ENCODE peak calls at places on chromosome 6, in nine cellular contexts. N is adipocyte, R is Caco-2, T is heart left ventricle, C is stomach, Q is lower lobe of right lung, U is DND-41, B is endodermal cell, O is BE2C. H is an unnamed sample. For H3K27me3, the result is how much of the 10 kb centered on the place peaks cover.

GRCh38 chr6:145587342-145587741 is 148.0 kb downstream of the EPM2A start:
- DNase-seq in C (no peak), R (no peak), N (no peak), T (no peak), O (no peak), B (no peak), Q (no peak), U (no peak), H (no peak)

GRCh38 chr6:73630401-73630800 is 23.4 kb downstream of the SLC17A5 start:
- DNase-seq in B (no peak), Q (no peak), T (no peak), U (no peak), N (no peak), O (no peak), C (no peak), R (no peak), H (no peak)

GRCh38 chr6:110542311-110543024 is 66.1 kb upstream of the SLC22A16 start:
- DNase-seq in Q (no peak), N (peak), T (peak), C (no peak), B (no peak), O (peak), R (no peak), U (no peak), H (no peak)

GRCh38 chr6:45448417-45449389 is 71.0 kb upstream of the SUPT3H start:
- DNase-seq in B (no peak), U (no peak), R (no peak), T (no peak), C (no peak), Q (no peak), O (no peak), N (no peak), H (no peak)

GRCh38 chr6:169204167-169204566 is 49.5 kb downstream of the THBS2 start:
- DNase-seq in N (no peak), T (no peak), R (no peak), Q (no peak), O (no peak), B (no peak), C (no peak), U (no peak), H (no peak)

GRCh38 chr6:119526609-119527605 is 177.3 kb upstream of the MAN1A1 start:
- DNase-seq in Q (no peak), N (no peak), C (no peak), B (no peak), O (no peak), U (no peak), R (no peak), T (no peak), H (no peak)

GRCh38 chr6:14717307-14717706 is 528.6 kb upstream of the JARID2 start:
- DNase-seq in O (no peak), N (no peak), B (peak), C (no peak), T (no peak), U (no peak), Q (no peak), R (no peak), H (no peak)

GRCh38 chr6:130900913-130901312 is 73.7 kb downstream of the SMLR1 start:
- DNase-seq in O (no peak), R (no peak), T (peak), B (no peak), U (no peak), N (peak), Q (no peak), C (no peak), H (peak)

GRCh38 chr6:79184086-79184485 is 50.4 kb downstream of the HMGN3 start:
- DNase-seq in U (no peak), O (no peak), R (no peak), B (no peak), T (no peak), Q (no peak), N (no peak), C (no peak), H (no peak)

GRCh38 chr6:138682722-138683521 is 90.6 kb upstream of the CCDC28A start:
- DNase-seq in N (peak), T (no peak), B (no peak), O (no peak), U (no peak), R (no peak), Q (no peak), C (no peak), H (no peak)

GRCh38 chr6:160430203-160430602 is 82.0 kb downstream of the SLC22A3 start:
- DNase-seq in C (no peak), N (peak), O (no peak), R (no peak), Q (no peak), T (no peak), U (no peak), B (no peak), H (no peak)

GRCh38 chr6:159512571-159512970 is 180.5 kb downstream of the SOD2 start:
- DNase-seq in O (no peak), R (no peak), Q (no peak), T (no peak), N (no peak), B (no peak), C (no peak), U (no peak), H (no peak)

GRCh38 chr6:16413399-16413798 is 175.0 kb downstream of the GMPR start:
- DNase-seq in N (no peak), Q (no peak), O (no peak), U (no peak), T (no peak), R (no peak), C (no peak), B (no peak), H (no peak)
- H3K4me3 ChIP-seq in N (no peak), Q (no peak), O (no peak), U (no peak), T (no peak), R (no peak), C (no peak), B (no peak), H (no peak)

GRCh38 chr6:44284119-44284518 is 13.9 kb downstream of the TMEM151B start:
- DNase-seq in O (no peak), T (no peak), U (no peak), Q (no peak), B (no peak), N (no peak), R (no peak), C (no peak), H (no peak)
- H3K27me3 ChIP-seq in O (under half), T (under half), U (under half), Q (under half), B (half or more), N (half or more), R (under half), C (under half), H (under half)

DNA sequence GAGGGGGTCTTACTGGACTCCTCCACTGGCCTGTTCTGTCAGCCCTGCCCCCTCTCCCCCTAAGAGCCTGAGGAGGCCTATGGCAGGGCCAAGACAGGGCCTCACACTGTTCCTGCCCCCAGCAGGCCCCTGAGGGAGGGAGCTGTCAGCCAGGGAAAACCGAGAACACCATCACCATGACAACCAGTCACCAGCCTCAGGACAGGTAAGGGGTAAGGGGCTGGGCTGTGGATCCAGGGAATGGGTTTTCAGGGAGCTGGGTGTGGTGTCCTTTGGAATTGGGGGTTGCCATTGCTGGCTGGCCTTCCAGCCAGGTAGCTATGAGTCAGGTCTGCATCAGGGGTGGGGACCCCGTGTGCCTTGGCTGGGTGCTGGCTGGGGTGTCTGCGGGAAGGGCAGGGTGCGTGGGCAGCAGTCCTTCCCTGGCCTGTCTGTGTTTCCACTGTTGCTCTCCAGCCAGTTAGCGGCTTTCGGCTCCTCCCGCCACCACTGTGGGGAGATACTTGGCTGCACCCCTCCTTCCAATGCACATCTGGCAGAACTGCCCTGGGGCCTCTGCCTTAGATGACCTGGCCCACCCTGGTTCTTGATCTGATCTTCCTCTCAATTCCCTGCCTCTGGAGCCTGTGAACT is 3.9 kb downstream of the SLC29A1 start:
- DNase-seq in N (no peak), O (no peak), B (peak), Q (no peak), T (peak), C (no peak), R (no peak), U (no peak), H (no peak)
- H3K4me3 ChIP-seq in N (no peak), O (peak), B (no peak), Q (no peak), T (no peak), C (peak), R (no peak), U (no peak), H (no peak)

DNA sequence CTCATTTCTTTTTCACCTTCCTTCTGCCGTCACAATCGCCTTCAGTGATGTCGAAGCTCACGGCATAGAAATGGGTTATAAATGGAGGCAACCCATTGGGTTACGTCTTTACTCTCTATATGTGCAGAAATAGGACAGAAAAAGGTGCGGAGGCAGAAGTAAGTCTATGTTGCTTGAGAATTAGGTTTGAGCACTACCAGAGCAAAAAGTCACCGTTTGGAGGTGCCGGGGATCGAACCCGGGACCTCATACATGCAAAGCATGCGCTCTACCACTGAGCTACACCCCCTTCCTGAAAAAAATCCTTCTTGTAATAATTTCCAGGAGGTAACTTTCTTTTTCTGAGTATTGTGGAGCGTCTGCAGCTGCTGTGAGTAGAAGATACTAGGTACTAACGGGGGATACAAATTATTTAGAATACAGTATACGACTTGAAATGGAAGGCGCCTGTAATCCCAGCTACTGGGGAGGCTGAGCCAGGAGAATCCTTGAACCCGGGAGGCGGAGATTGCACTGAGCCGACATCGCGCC is 134.2 kb downstream of the TRIM27 start:
- DNase-seq in O (peak), N (peak), B (peak), Q (no peak), R (peak), C (no peak), U (peak), T (no peak), H (no peak)
- H3K27me3 ChIP-seq in O (under half), N (under half), B (half or more), Q (half or more), R (under half), C (under half), U (under half), T (half or more), H (under half)

DNA sequence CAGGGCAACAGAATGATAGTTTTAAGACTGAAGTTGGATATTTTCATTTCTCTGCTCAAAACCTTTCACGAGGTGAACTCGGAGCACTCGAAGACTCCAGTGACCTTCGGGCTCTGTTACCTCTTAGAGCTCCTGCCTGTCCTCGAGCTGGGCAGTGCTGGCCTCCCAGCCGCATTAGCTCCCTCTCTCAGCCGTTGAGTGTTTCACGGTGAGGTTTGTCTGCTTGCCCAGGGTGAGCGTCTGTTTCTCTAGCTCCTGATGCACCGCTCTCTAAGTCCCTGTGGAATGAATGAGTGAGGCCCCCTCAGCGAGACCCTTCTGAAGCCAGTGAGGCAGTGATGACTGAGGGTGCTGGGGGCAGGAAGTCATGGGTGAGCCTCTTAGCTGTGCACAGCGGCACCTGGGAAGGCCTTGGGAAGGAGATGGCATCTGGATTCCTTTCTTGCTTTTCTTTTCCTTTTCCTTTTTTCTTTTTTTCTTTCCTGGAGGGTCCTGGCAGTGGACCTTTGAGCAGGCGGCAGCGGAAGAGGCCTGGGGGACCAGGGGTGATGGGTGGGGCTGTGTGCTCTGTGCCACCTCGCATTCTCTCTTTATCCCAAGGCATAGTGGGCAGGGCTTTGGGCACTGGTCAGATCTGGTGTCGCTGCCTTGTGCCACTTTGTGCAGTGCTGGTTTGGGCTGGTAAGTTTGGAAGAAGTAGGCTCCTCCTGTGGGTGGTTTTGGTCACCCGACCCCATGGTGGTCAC is 2.2 kb downstream of the PSMG4 start:
- DNase-seq in T (no peak), N (no peak), C (no peak), O (no peak), U (no peak), Q (no peak), B (no peak), R (no peak), H (peak)
- H3K4me3 ChIP-seq in T (no peak), N (peak), C (no peak), O (peak), U (peak), Q (no peak), B (no peak), R (no peak), H (no peak)

DNA sequence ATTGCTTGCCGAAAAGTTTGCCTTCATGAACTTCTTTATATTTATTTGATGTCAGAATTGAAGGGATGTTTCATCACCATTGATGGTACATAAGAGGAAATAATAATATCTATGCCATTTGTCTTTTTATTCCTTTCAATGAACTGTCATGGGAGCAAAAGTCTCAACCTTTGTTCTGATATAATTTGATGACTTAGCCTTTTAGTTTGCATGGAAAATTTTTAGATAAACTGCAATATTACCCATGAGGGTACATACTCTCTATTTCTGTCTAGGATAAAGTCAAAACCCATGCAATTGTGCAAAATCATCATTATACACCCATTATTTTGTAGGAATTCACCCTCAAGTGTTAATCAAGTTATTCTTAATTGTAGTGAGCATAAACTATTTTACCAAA is 15.9 kb downstream of the TBXT start:
- DNase-seq in Q (no peak), O (no peak), B (no peak), U (no peak), T (no peak), R (no peak), C (no peak), N (no peak), H (no peak)
- H3K27me3 ChIP-seq in Q (under half), O (under half), B (under half), U (under half), T (under half), R (under half), C (under half), N (under half), H (under half)

GRCh38 chr6:2848851-2849250 is 7.2 kb upstream of the SERPINB1 start:
- DNase-seq in C (peak), N (no peak), Q (no peak), B (peak), R (no peak), T (no peak), U (no peak), O (no peak), H (no peak)

GRCh38 chr6:2843138-2843740 is 1.6 kb upstream of the SERPINB1 start:
- DNase-seq in O (no peak), N (peak), U (no peak), B (no peak), Q (no peak), C (no peak), T (no peak), R (no peak), H (no peak)

GRCh38 chr6:2850480-2851150 is 9.0 kb upstream of the SERPINB1 start:
- DNase-seq in B (no peak), U (no peak), C (no peak), N (peak), O (no peak), Q (no peak), T (no peak), R (no peak), H (no peak)

GRCh38 chr6:2845880-2846208 is 4.2 kb upstream of the SERPINB1 start:
- DNase-seq in U (no peak), N (no peak), C (no peak), R (no peak), O (no peak), B (no peak), T (no peak), Q (no peak), H (no peak)

GRCh38 chr6:2846873-2847224 is 5.2 kb upstream of the SERPINB1 start:
- DNase-seq in C (no peak), R (no peak), T (no peak), O (no peak), Q (no peak), U (no peak), B (no peak), N (no peak), H (no peak)
- H3K4me3 ChIP-seq in C (no peak), R (no peak), T (no peak), O (peak), Q (no peak), U (no peak), B (no peak), N (peak), H (no peak)